ENCODE peak calls at places on chromosomes 6 and 20, in seven cellular contexts. One of them, this sample, is unnamed.

GRCh38 chr20:61434361-61434781 is 182.3 kb downstream of the CDH4 start:
- DNase-seq in HuH-7.5: no peak
- DNase-seq in left cardiac atrium: no peak
- DNase-seq in foreskin fibroblast: peak; percentile 13
- DNase-seq in mammary epithelial cell: no peak
- DNase-seq in OCI-LY7: no peak
- DNase-seq in ACHN: no peak
- DNase-seq in this sample: no peak

GRCh38 chr6:155272353-155273222 is 8.8 kb downstream of the CLDN20 start:
- DNase-seq in foreskin fibroblast: peak; percentile 49
- DNase-seq in ACHN: no peak
- DNase-seq in HuH-7.5: no peak
- DNase-seq in OCI-LY7: no peak
- DNase-seq in mammary epithelial cell: no peak
- DNase-seq in left cardiac atrium: no peak
- DNase-seq in this sample: no peak

GRCh38 chr6:143616741-143617140 is 61.0 kb upstream of the PHACTR2 start:
- DNase-seq in OCI-LY7: no peak
- DNase-seq in foreskin fibroblast: no peak
- DNase-seq in ACHN: no peak
- DNase-seq in HuH-7.5: no peak
- DNase-seq in left cardiac atrium: no peak
- DNase-seq in mammary epithelial cell: no peak
- DNase-seq in this sample: no peak

GRCh38 chr6:11218477-11218826 is 14.0 kb downstream of the NEDD9 start:
- DNase-seq in ACHN: no peak
- DNase-seq in OCI-LY7: no peak
- DNase-seq in mammary epithelial cell: no peak
- DNase-seq in foreskin fibroblast: no peak
- DNase-seq in HuH-7.5: no peak
- DNase-seq in left cardiac atrium: no peak
- DNase-seq in this sample: no peak

GRCh38 chr20:11266571-11266970 is 592.8 kb upstream of the JAG1 start:
- DNase-seq in left cardiac atrium: no peak
- DNase-seq in OCI-LY7: no peak
- DNase-seq in foreskin fibroblast: no peak
- DNase-seq in mammary epithelial cell: peak; percentile 27
- DNase-seq in ACHN: peak; percentile 2
- DNase-seq in HuH-7.5: no peak
- DNase-seq in this sample: no peak

GRCh38 chr20:13443690-13444089 is 195.0 kb downstream of the TASP1 start:
- DNase-seq in left cardiac atrium: no peak
- DNase-seq in mammary epithelial cell: no peak
- DNase-seq in ACHN: no peak
- DNase-seq in OCI-LY7: no peak
- DNase-seq in foreskin fibroblast: no peak
- DNase-seq in HuH-7.5: no peak
- DNase-seq in this sample: no peak

GRCh38 chr20:59938696-59939051 is 1.4 kb downstream of the PPP1R3D start:
- DNase-seq in foreskin fibroblast: peak; percentile 51
- DNase-seq in OCI-LY7: no peak
- DNase-seq in mammary epithelial cell: peak; percentile 11
- DNase-seq in HuH-7.5: no peak
- DNase-seq in ACHN: no peak
- DNase-seq in left cardiac atrium: peak; percentile 33
- DNase-seq in this sample: no peak

GRCh38 chr6:118177720-118178119 is 270.7 kb downstream of the SLC35F1 start:
- DNase-seq in foreskin fibroblast: no peak
- DNase-seq in ACHN: no peak
- DNase-seq in mammary epithelial cell: no peak
- DNase-seq in HuH-7.5: no peak
- DNase-seq in left cardiac atrium: no peak
- DNase-seq in OCI-LY7: no peak
- DNase-seq in this sample: no peak

GRCh38 chr20:37763105-37763504 is 69.3 kb downstream of the CTNNBL1 start:
- DNase-seq in ACHN: no peak
- DNase-seq in mammary epithelial cell: no peak
- DNase-seq in OCI-LY7: no peak
- DNase-seq in HuH-7.5: no peak
- DNase-seq in foreskin fibroblast: no peak
- DNase-seq in left cardiac atrium: no peak
- DNase-seq in this sample: no peak

GRCh38 chr20:12762725-12763124 is 246.0 kb upstream of the SPTLC3 start:
- DNase-seq in OCI-LY7: no peak
- DNase-seq in ACHN: no peak
- DNase-seq in HuH-7.5: no peak
- DNase-seq in foreskin fibroblast: no peak
- DNase-seq in left cardiac atrium: no peak
- DNase-seq in mammary epithelial cell: peak; percentile 14
- DNase-seq in this sample: peak; percentile 10

GRCh38 chr20:2956480-2956879 is 83.2 kb downstream of the PTPRA start:
- DNase-seq in OCI-LY7: no peak
- DNase-seq in left cardiac atrium: no peak
- DNase-seq in ACHN: no peak
- DNase-seq in foreskin fibroblast: no peak
- DNase-seq in HuH-7.5: no peak
- DNase-seq in mammary epithelial cell: no peak
- DNase-seq in this sample: no peak

GRCh38 chr6:1770435-1770843 is 160.7 kb downstream of the FOXC1 start:
- DNase-seq in ACHN: no peak
- DNase-seq in left cardiac atrium: no peak
- DNase-seq in OCI-LY7: no peak
- DNase-seq in mammary epithelial cell: peak; percentile 51
- DNase-seq in foreskin fibroblast: no peak
- DNase-seq in HuH-7.5: no peak
- DNase-seq in this sample: no peak

GRCh38 chr6:169766232-169766631 is 14.8 kb downstream of the ERMARD start:
- DNase-seq in ACHN: no peak
- DNase-seq in foreskin fibroblast: peak; percentile 35
- DNase-seq in HuH-7.5: no peak
- DNase-seq in left cardiac atrium: no peak
- DNase-seq in OCI-LY7: no peak
- DNase-seq in mammary epithelial cell: no peak
- DNase-seq in this sample: no peak

GRCh38 chr20:17969884-17970409 is 1.1 kb downstream of the MGME1 start:
- DNase-seq in OCI-LY7: peak; percentile 83
- DNase-seq in foreskin fibroblast: peak; percentile 79
- DNase-seq in HuH-7.5: peak; percentile 36
- DNase-seq in left cardiac atrium: no peak
- DNase-seq in mammary epithelial cell: peak; percentile 55
- DNase-seq in ACHN: peak; percentile 48
- DNase-seq in this sample: no peak

GRCh38 chr6:33840064-33840926 is 36.5 kb upstream of the MLN start:
- DNase-seq in ACHN: peak; percentile 84
- DNase-seq in foreskin fibroblast: peak; percentile 96
- DNase-seq in left cardiac atrium: peak; percentile 34
- DNase-seq in HuH-7.5: peak; percentile 20
- DNase-seq in OCI-LY7: no peak
- DNase-seq in mammary epithelial cell: peak; percentile 97
- DNase-seq in this sample: no peak

GRCh38 chr6:166630421-166630820 is 3.4 kb upstream of the RPS6KA2 start:
- DNase-seq in left cardiac atrium: no peak
- DNase-seq in ACHN: no peak
- DNase-seq in OCI-LY7: no peak
- DNase-seq in HuH-7.5: no peak
- DNase-seq in foreskin fibroblast: peak; percentile 20
- DNase-seq in mammary epithelial cell: no peak
- DNase-seq in this sample: no peak

GRCh38 chr6:46575530-46575929 is 77.1 kb downstream of the CYP39A1 start:
- DNase-seq in HuH-7.5: no peak
- DNase-seq in ACHN: no peak
- DNase-seq in left cardiac atrium: no peak
- DNase-seq in foreskin fibroblast: no peak
- DNase-seq in OCI-LY7: no peak
- DNase-seq in mammary epithelial cell: no peak
- DNase-seq in this sample: no peak

GRCh38 chr20:52268184-52268583 is 76.6 kb upstream of the ZFP64 start:
- DNase-seq in foreskin fibroblast: peak; percentile 1
- DNase-seq in OCI-LY7: no peak
- DNase-seq in HuH-7.5: no peak
- DNase-seq in ACHN: no peak
- DNase-seq in left cardiac atrium: no peak
- DNase-seq in mammary epithelial cell: no peak
- DNase-seq in this sample: no peak

GRCh38 chr6:83273596-83273995 is 80.4 kb downstream of the RWDD2A start:
- DNase-seq in OCI-LY7: no peak
- DNase-seq in left cardiac atrium: no peak
- DNase-seq in ACHN: no peak
- DNase-seq in mammary epithelial cell: no peak
- DNase-seq in foreskin fibroblast: peak; percentile 51
- DNase-seq in HuH-7.5: no peak
- DNase-seq in this sample: no peak

GRCh38 chr6:136669299-136669699 is 119.1 kb upstream of the MAP7 start:
- DNase-seq in HuH-7.5: no peak
- DNase-seq in left cardiac atrium: no peak
- DNase-seq in ACHN: no peak
- DNase-seq in mammary epithelial cell: peak; percentile 89
- DNase-seq in foreskin fibroblast: peak; percentile 93
- DNase-seq in OCI-LY7: no peak
- DNase-seq in this sample: no peak

GRCh38 chr6:140480852-140481251 is 1106.4 kb upstream of the CITED2 start:
- DNase-seq in mammary epithelial cell: no peak
- DNase-seq in HuH-7.5: no peak
- DNase-seq in OCI-LY7: no peak
- DNase-seq in left cardiac atrium: no peak
- DNase-seq in foreskin fibroblast: peak; percentile 76
- DNase-seq in ACHN: no peak
- DNase-seq in this sample: no peak

GRCh38 chr6:134676307-134677281 is 273.3 kb downstream of the ALDH8A1 start:
- DNase-seq in ACHN: peak; percentile 45
- DNase-seq in left cardiac atrium: no peak
- DNase-seq in mammary epithelial cell: no peak
- DNase-seq in OCI-LY7: no peak
- DNase-seq in HuH-7.5: no peak
- DNase-seq in foreskin fibroblast: peak; percentile 50
- DNase-seq in this sample: no peak

GRCh38 chr6:44735631-44735963 is 348.1 kb downstream of the CDC5L start:
- DNase-seq in left cardiac atrium: no peak
- DNase-seq in ACHN: no peak
- DNase-seq in mammary epithelial cell: peak; percentile 93
- DNase-seq in OCI-LY7: no peak
- DNase-seq in foreskin fibroblast: no peak
- DNase-seq in HuH-7.5: no peak
- DNase-seq in this sample: no peak

GRCh38 chr6:137800749-137801148 is 66.3 kb upstream of the TNFAIP3 start:
- DNase-seq in foreskin fibroblast: no peak
- DNase-seq in left cardiac atrium: no peak
- DNase-seq in ACHN: no peak
- DNase-seq in HuH-7.5: no peak
- DNase-seq in OCI-LY7: no peak
- DNase-seq in mammary epithelial cell: no peak
- DNase-seq in this sample: no peak

GRCh38 chr6:88166901-88167624 is 916 bp upstream of the CNR1 start:
- DNase-seq in foreskin fibroblast: peak; percentile 13
- DNase-seq in HuH-7.5: no peak
- DNase-seq in ACHN: no peak
- DNase-seq in mammary epithelial cell: no peak
- DNase-seq in left cardiac atrium: no peak
- DNase-seq in OCI-LY7: peak; percentile 70
- DNase-seq in this sample: no peak

GRCh38 chr6:157510329-157511188 is 129.6 kb downstream of the ZDHHC14 start:
- DNase-seq in left cardiac atrium: no peak
- DNase-seq in OCI-LY7: no peak
- DNase-seq in ACHN: no peak
- DNase-seq in foreskin fibroblast: no peak
- DNase-seq in HuH-7.5: no peak
- DNase-seq in mammary epithelial cell: no peak
- DNase-seq in this sample: no peak

GRCh38 chr6:168099201-168100010 is 20.4 kb upstream of the FRMD1 start:
- DNase-seq in OCI-LY7: no peak
- DNase-seq in HuH-7.5: no peak
- DNase-seq in mammary epithelial cell: no peak
- DNase-seq in foreskin fibroblast: no peak
- DNase-seq in ACHN: no peak
- DNase-seq in left cardiac atrium: peak; percentile 4
- DNase-seq in this sample: no peak

GRCh38 chr20:32125511-32125910 is 16.0 kb downstream of the TM9SF4 start:
- DNase-seq in HuH-7.5: no peak
- DNase-seq in mammary epithelial cell: no peak
- DNase-seq in left cardiac atrium: no peak
- DNase-seq in foreskin fibroblast: no peak
- DNase-seq in ACHN: no peak
- DNase-seq in OCI-LY7: no peak
- DNase-seq in this sample: no peak

GRCh38 chr6:70547313-70547712 is 19.4 kb upstream of the SDHAF4 start:
- DNase-seq in mammary epithelial cell: no peak
- DNase-seq in ACHN: peak; percentile 24
- DNase-seq in HuH-7.5: no peak
- DNase-seq in left cardiac atrium: no peak
- DNase-seq in foreskin fibroblast: peak; percentile 33
- DNase-seq in OCI-LY7: no peak
- DNase-seq in this sample: no peak

GRCh38 chr20:34495307-34495706 is 20.9 kb upstream of the DYNLRB1 start:
- DNase-seq in mammary epithelial cell: no peak
- DNase-seq in foreskin fibroblast: no peak
- DNase-seq in HuH-7.5: no peak
- DNase-seq in OCI-LY7: no peak
- DNase-seq in left cardiac atrium: no peak
- DNase-seq in ACHN: no peak
- DNase-seq in this sample: no peak

GRCh38 chr6:137246801-137247202 is 27.6 kb upstream of the IFNGR1 start:
- DNase-seq in ACHN: no peak
- DNase-seq in HuH-7.5: no peak
- DNase-seq in OCI-LY7: no peak
- DNase-seq in foreskin fibroblast: no peak
- DNase-seq in mammary epithelial cell: no peak
- DNase-seq in left cardiac atrium: no peak
- DNase-seq in this sample: no peak

GRCh38 chr20:25507385-25508082 is 77.8 kb downstream of the NINL start:
- DNase-seq in mammary epithelial cell: no peak
- DNase-seq in ACHN: no peak
- DNase-seq in HuH-7.5: peak; percentile 36
- DNase-seq in left cardiac atrium: no peak
- DNase-seq in foreskin fibroblast: no peak
- DNase-seq in OCI-LY7: no peak
- DNase-seq in this sample: no peak

This sample was measured in amygdala.